ENCODE peak calls at places on chromosome 13, in four cellular contexts. R is activated T-cell treated with anti-CD3 and anti-CD28 coated beads, Interleukin-2, amount 50 U/mL, for 4 hours; F is EH; C is stimulated activated CD4-positive, alpha-beta T cell treated with anti-CD3 and anti-CD28 coated beads, Interleukin-4, amount 100 ng/mL, for 1 hour. D is an unnamed sample.

GRCh38 chr13:82187227-82187626 is 1695.0 kb downstream of the SLITRK1 start:
- DNase-seq in F (no peak), R (no peak), C (no peak), D (no peak)

GRCh38 chr13:21434588-21434987 is 24.5 kb downstream of the ZDHHC20 start:
- DNase-seq in R (no peak), F (no peak), C (no peak), D (no peak)

GRCh38 chr13:32150794-32151193 is 119.2 kb downstream of the FRY start:
- DNase-seq in C (no peak), R (no peak), F (peak), D (no peak)

GRCh38 chr13:45367358-45367757 is 26.4 kb upstream of the TPT1 start:
- DNase-seq in C (peak), F (peak), R (peak), D (peak)

GRCh38 chr13:75165543-75166230 is 316.3 kb downstream of the TBC1D4 start:
- DNase-seq in F (no peak), C (no peak), R (no peak), D (no peak)

GRCh38 chr13:106496072-106496997 is 39.1 kb downstream of the EFNB2 start:
- DNase-seq in F (no peak), R (no peak), C (no peak), D (no peak)

GRCh38 chr13:20274466-20274865 is 42.3 kb upstream of the GJB6 start:
- DNase-seq in F (no peak), C (no peak), R (no peak), D (no peak)

GRCh38 chr13:23551213-23552008 is 18.8 kb upstream of the TNFRSF19 start:
- DNase-seq in R (no peak), C (no peak), F (no peak), D (no peak)

GRCh38 chr13:93775027-93775426 is 548.4 kb downstream of the GPC6 start:
- DNase-seq in R (no peak), C (no peak), F (no peak), D (no peak)

GRCh38 chr13:66689628-66690027 is 540.5 kb downstream of the PCDH9 start:
- DNase-seq in F (no peak), C (no peak), R (no peak), D (no peak)